ENCODE peak calls at places on chromosomes 5 and 9, in ten cellular contexts. R, U, V, B, I, N, L, T, Z and Y are unnamed samples.
A peak's percentile ranks its signal among the peaks of the same experiment; 100 is the strongest.

GRCh38 chr9:91825422-91825821 is 124.6 kb downstream of the ROR2 start:
- DNase-seq in R (no peak), U (no peak), V (no peak), B (no peak), I (no peak), N (no peak), L (no peak), T (no peak), Z (no peak), Y (no peak)

GRCh38 chr5:107005653-107006052 is 665.1 kb downstream of the EFNA5 start:
- DNase-seq in R (no peak), U (no peak), V (no peak), B (no peak), I (no peak), N (no peak), L (no peak), T (no peak), Z (no peak), Y (no peak)

GRCh38 chr5:83516962-83517750 is 45.6 kb downstream of the VCAN start:
- DNase-seq in R (no peak), U (no peak), V (no peak), B (no peak), I (no peak), N (no peak), L (no peak), T (no peak), Z (no peak), Y (no peak)

GRCh38 chr5:133691448-133691847 is 79.1 kb upstream of the FSTL4 start:
- DNase-seq in R (no peak), U (no peak), V (no peak), B (no peak), I (no peak), N (no peak), L (no peak), T (no peak), Z (no peak), Y (no peak)

GRCh38 chr9:17777465-17777864 is 198.6 kb downstream of the SH3GL2 start:
- DNase-seq in R (no peak), U (no peak), V (no peak), B (no peak), I (no peak), N (no peak), L (no peak), T (no peak), Z (no peak), Y (no peak)

GRCh38 chr9:83432104-83432627 is 106.0 kb downstream of the FRMD3 start:
- DNase-seq in R (no peak), U (peak; percentile 20), V (peak; percentile 82), B (no peak), I (peak; percentile 88), N (no peak), L (peak; percentile 69), T (no peak), Z (no peak), Y (no peak)

GRCh38 chr5:28328691-28329090 is 1290.3 kb upstream of the CDH9 start:
- DNase-seq in R (no peak), U (no peak), V (no peak), B (no peak), I (no peak), N (no peak), L (no peak), T (no peak), Z (no peak), Y (peak; percentile 1)

GRCh38 chr9:4849364-4849763 is 56.6 kb downstream of the RCL1 start:
- DNase-seq in R (no peak), U (no peak), V (no peak), B (no peak), I (no peak), N (no peak), L (no peak), T (no peak), Z (no peak), Y (no peak)

GRCh38 chr5:122789461-122790171 is 14.7 kb downstream of the SNX2 start:
- DNase-seq in R (no peak), U (no peak), V (no peak), B (no peak), I (no peak), N (no peak), L (peak; percentile 4), T (no peak), Z (no peak), Y (no peak)

GRCh38 chr5:71752441-71753190 is 33.5 kb downstream of the CARTPT start:
- DNase-seq in R (no peak), U (no peak), V (no peak), B (no peak), I (no peak), N (no peak), L (no peak), T (no peak), Z (no peak), Y (no peak)

GRCh38 chr9:121325387-121325786 is 44.7 kb downstream of the STOM start:
- DNase-seq in R (no peak), U (no peak), V (no peak), B (no peak), I (no peak), N (no peak), L (no peak), T (no peak), Z (no peak), Y (no peak)

GRCh38 chr5:179668404-179668803 is 12.4 kb downstream of the CBY3 start:
- DNase-seq in R (no peak), U (peak; percentile 18), V (peak; percentile 44), B (peak; percentile 23), I (no peak), N (no peak), L (peak; percentile 93), T (peak; percentile 16), Z (no peak), Y (no peak)